ENCODE peak calls at places on chromosomes 16 and 17, in five cellular contexts. One of them, this sample, is unnamed.

GRCh38 chr17:70313031-70313430 is 143.7 kb downstream of the KCNJ2 start:
- DNase-seq in body of pancreas: no peak
- DNase-seq in stomach: no peak
- DNase-seq in right lobe of liver: no peak
- DNase-seq in heart right ventricle: no peak
- DNase-seq in this sample: no peak

GRCh38 chr17:83203472-83204221 is 124.2 kb downstream of the METRNL start:
- DNase-seq in body of pancreas: peak
- DNase-seq in stomach: peak
- DNase-seq in heart right ventricle: no peak
- DNase-seq in right lobe of liver: peak
- DNase-seq in this sample: peak

GRCh38 chr17:5282639-5283217 is 644 bp downstream of the RABEP1 start:
- DNase-seq in heart right ventricle: peak
- DNase-seq in body of pancreas: peak
- DNase-seq in right lobe of liver: peak
- DNase-seq in stomach: no peak
- DNase-seq in this sample: peak

GRCh38 chr16:72221216-72221995 is 49.5 kb upstream of the PMFBP1 start:
- DNase-seq in body of pancreas: no peak
- DNase-seq in right lobe of liver: no peak
- DNase-seq in stomach: no peak
- DNase-seq in heart right ventricle: no peak
- DNase-seq in this sample: no peak

GRCh38 chr17:18184143-18185007 is 747 bp downstream of the ALKBH5 start:
- DNase-seq in body of pancreas: peak
- DNase-seq in right lobe of liver: peak
- DNase-seq in stomach: peak
- DNase-seq in heart right ventricle: peak
- DNase-seq in this sample: peak

GRCh38 chr17:69450857-69451410 is 36.4 kb downstream of the MAP2K6 start:
- DNase-seq in heart right ventricle: no peak
- DNase-seq in stomach: no peak
- DNase-seq in right lobe of liver: no peak
- DNase-seq in body of pancreas: no peak
- DNase-seq in this sample: no peak

GRCh38 chr16:19182487-19182886 is 14.4 kb downstream of the SYT17 start:
- DNase-seq in body of pancreas: no peak
- DNase-seq in stomach: no peak
- DNase-seq in right lobe of liver: no peak
- DNase-seq in heart right ventricle: no peak
- DNase-seq in this sample: no peak

GRCh38 chr17:77607606-77608005 is 350.9 kb upstream of the TNRC6C start:
- DNase-seq in heart right ventricle: no peak
- DNase-seq in stomach: no peak
- DNase-seq in right lobe of liver: no peak
- DNase-seq in body of pancreas: no peak
- DNase-seq in this sample: peak

GRCh38 chr17:8740486-8740885 is 4.2 kb downstream of the CCDC42 start:
- DNase-seq in right lobe of liver: no peak
- DNase-seq in stomach: no peak
- DNase-seq in heart right ventricle: no peak
- DNase-seq in body of pancreas: no peak
- DNase-seq in this sample: no peak

DNA sequence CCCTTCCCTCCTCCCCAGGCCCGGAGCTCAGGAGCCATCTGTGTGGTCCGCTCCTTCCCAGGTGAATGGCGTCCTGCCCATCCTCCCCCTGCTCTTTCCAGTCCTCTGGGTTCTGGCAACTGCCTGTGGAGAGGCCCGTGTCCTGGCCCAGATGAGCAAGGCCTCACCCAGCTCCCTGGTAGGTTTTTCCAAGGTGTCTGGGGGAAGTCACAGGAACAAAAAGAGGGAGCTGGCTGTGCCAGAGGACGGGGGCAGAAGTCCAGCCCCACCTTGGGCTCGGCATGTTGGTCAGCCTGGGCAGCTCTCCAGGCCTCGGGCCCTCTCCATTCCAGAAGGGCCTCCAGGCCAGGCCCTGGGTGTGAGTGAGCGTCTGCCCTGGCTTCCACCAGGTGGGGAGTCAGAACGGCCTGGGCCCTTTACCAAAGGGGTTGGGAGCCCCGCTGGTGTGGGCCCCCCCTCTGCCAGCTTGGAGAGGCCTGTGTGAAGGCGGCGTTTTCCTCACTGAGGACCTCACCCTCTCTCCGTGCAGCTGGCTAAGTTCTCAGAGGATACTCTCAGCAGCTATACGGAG is 25.1 kb downstream of the CASKIN2 start:
- DNase-seq in stomach: peak
- DNase-seq in right lobe of liver: peak
- DNase-seq in body of pancreas: peak
- DNase-seq in heart right ventricle: no peak
- DNase-seq in this sample: no peak
- H3K27ac ChIP-seq in stomach: peak
- H3K27ac ChIP-seq in right lobe of liver: no peak
- H3K27ac ChIP-seq in body of pancreas: peak
- H3K27ac ChIP-seq in heart right ventricle: peak
- H3K27ac ChIP-seq in this sample: peak

GRCh38 chr17:32588982-32589381 is 102.2 kb downstream of the CDK5R1 start:
- DNase-seq in heart right ventricle: no peak
- DNase-seq in body of pancreas: no peak
- DNase-seq in right lobe of liver: no peak
- DNase-seq in stomach: no peak
- DNase-seq in this sample: no peak
- TF ChIP-seq CTCF in heart right ventricle: no peak
- TF ChIP-seq CTCF in body of pancreas: no peak
- TF ChIP-seq CTCF in right lobe of liver: peak
- TF ChIP-seq CTCF in stomach: no peak
- TF ChIP-seq CTCF in this sample: no peak

GRCh38 chr16:65117701-65118448 is 4.0 kb downstream of the CDH11 start:
- DNase-seq in body of pancreas: peak
- DNase-seq in right lobe of liver: peak
- DNase-seq in stomach: peak
- DNase-seq in heart right ventricle: peak
- DNase-seq in this sample: no peak

GRCh38 chr16:65119905-65120341 is 1.9 kb downstream of the CDH11 start:
- DNase-seq in heart right ventricle: no peak
- DNase-seq in stomach: no peak
- DNase-seq in right lobe of liver: no peak
- DNase-seq in body of pancreas: no peak
- DNase-seq in this sample: no peak

GRCh38 chr16:65116818-65117430 is 4.9 kb downstream of the CDH11 start:
- DNase-seq in heart right ventricle: no peak
- DNase-seq in body of pancreas: no peak
- DNase-seq in stomach: no peak
- DNase-seq in right lobe of liver: no peak
- DNase-seq in this sample: no peak

GRCh38 chr16:65120811-65121721 is 797 bp downstream of the CDH11 start:
- DNase-seq in right lobe of liver: no peak
- DNase-seq in heart right ventricle: peak
- DNase-seq in stomach: no peak
- DNase-seq in body of pancreas: no peak
- DNase-seq in this sample: peak

DNA sequence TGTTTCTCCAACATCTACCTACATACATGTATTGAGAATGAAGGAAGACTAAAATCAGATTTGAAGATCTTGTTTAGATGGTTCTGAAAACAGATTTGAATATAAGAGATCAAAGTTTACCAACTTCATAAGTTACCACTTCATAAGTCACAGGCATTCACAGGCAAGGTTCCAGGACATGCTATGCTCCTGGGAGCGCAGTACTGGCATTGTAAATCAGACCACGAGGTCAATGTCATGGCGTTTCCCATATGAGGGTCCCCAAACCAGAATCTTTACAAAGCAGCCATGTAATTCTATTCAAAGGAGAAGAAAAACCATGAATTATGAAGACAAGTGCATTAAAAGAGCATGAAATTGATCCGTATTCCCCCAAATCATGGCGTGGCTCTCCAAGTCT is 3.0 kb downstream of the CDH11 start:
- DNase-seq in heart right ventricle: no peak
- DNase-seq in right lobe of liver: no peak
- DNase-seq in stomach: no peak
- DNase-seq in body of pancreas: no peak
- DNase-seq in this sample: no peak
- H3K27ac ChIP-seq in heart right ventricle: no peak
- H3K27ac ChIP-seq in right lobe of liver: no peak
- H3K27ac ChIP-seq in stomach: no peak
- H3K27ac ChIP-seq in body of pancreas: no peak
- H3K27ac ChIP-seq in this sample: peak

GRCh38 chr16:27241658-27242057 is 26.9 kb downstream of the NSMCE1 start:
- DNase-seq in right lobe of liver: no peak
- DNase-seq in stomach: peak
- DNase-seq in heart right ventricle: no peak
- DNase-seq in body of pancreas: no peak
- DNase-seq in this sample: peak

GRCh38 chr16:27244363-27244755 is 24.2 kb downstream of the NSMCE1 start:
- DNase-seq in right lobe of liver: no peak
- DNase-seq in heart right ventricle: no peak
- DNase-seq in stomach: no peak
- DNase-seq in body of pancreas: no peak
- DNase-seq in this sample: peak

GRCh38 chr16:27243725-27244362 is 24.7 kb downstream of the NSMCE1 start:
- DNase-seq in body of pancreas: no peak
- DNase-seq in heart right ventricle: no peak
- DNase-seq in stomach: no peak
- DNase-seq in right lobe of liver: no peak
- DNase-seq in this sample: peak

GRCh38 chr16:27242398-27242797 is 26.2 kb downstream of the NSMCE1 start:
- DNase-seq in heart right ventricle: no peak
- DNase-seq in right lobe of liver: no peak
- DNase-seq in stomach: no peak
- DNase-seq in body of pancreas: no peak
- DNase-seq in this sample: no peak

GRCh38 chr16:27242868-27243590 is 25.5 kb downstream of the NSMCE1 start:
- DNase-seq in stomach: no peak
- DNase-seq in body of pancreas: no peak
- DNase-seq in heart right ventricle: no peak
- DNase-seq in right lobe of liver: no peak
- DNase-seq in this sample: peak
- TF ChIP-seq CTCF in stomach: no peak
- TF ChIP-seq CTCF in body of pancreas: no peak
- TF ChIP-seq CTCF in heart right ventricle: no peak
- TF ChIP-seq CTCF in right lobe of liver: no peak
- TF ChIP-seq CTCF in this sample: no peak

GRCh38 chr16:5333991-5334390 is 236.4 kb upstream of the EEF2KMT start:
- DNase-seq in stomach: no peak
- DNase-seq in heart right ventricle: no peak
- DNase-seq in body of pancreas: no peak
- DNase-seq in right lobe of liver: no peak
- DNase-seq in this sample: no peak

DNA sequence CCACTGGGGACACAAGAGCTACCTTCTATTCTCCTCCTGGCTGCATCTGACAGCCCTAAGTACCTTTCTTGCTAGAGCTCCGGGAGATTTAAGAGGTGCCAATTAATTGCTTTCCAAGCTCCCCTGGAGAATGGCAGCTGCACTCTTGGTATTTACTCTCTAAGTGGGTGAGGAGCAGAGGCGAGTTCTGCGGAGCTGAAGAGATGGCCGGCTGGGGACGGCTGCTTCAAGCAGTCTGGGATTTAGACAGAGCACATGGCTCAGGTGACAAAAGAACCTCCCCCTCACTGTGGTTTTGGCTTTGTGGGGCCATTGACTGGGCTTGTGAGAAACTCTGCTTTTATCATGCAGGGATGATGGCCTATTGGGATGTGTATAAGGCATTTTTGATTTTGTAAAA is 239.3 kb upstream of the EEF2KMT start:
- DNase-seq in right lobe of liver: no peak
- DNase-seq in stomach: no peak
- DNase-seq in heart right ventricle: no peak
- DNase-seq in body of pancreas: no peak
- DNase-seq in this sample: no peak
- H3K27ac ChIP-seq in right lobe of liver: no peak
- H3K27ac ChIP-seq in stomach: no peak
- H3K27ac ChIP-seq in heart right ventricle: no peak
- H3K27ac ChIP-seq in body of pancreas: no peak
- H3K27ac ChIP-seq in this sample: no peak

GRCh38 chr17:2484876-2485275 is 26.8 kb downstream of the METTL16 start:
- DNase-seq in right lobe of liver: no peak
- DNase-seq in stomach: no peak
- DNase-seq in body of pancreas: peak
- DNase-seq in heart right ventricle: no peak
- DNase-seq in this sample: no peak
- TF ChIP-seq CTCF in right lobe of liver: no peak
- TF ChIP-seq CTCF in stomach: no peak
- TF ChIP-seq CTCF in body of pancreas: no peak
- TF ChIP-seq CTCF in heart right ventricle: no peak
- TF ChIP-seq CTCF in this sample: no peak

GRCh38 chr16:30371248-30371816 is 1.0 kb upstream of the TBC1D10B start:
- DNase-seq in heart right ventricle: no peak
- DNase-seq in right lobe of liver: no peak
- DNase-seq in stomach: no peak
- DNase-seq in body of pancreas: no peak
- DNase-seq in this sample: no peak

GRCh38 chr16:30372037-30372712 is 1.9 kb upstream of the TBC1D10B start:
- DNase-seq in body of pancreas: peak
- DNase-seq in right lobe of liver: no peak
- DNase-seq in stomach: no peak
- DNase-seq in heart right ventricle: no peak
- DNase-seq in this sample: no peak

GRCh38 chr16:30374538-30374937 is at the start of gene MYL11:
- DNase-seq in body of pancreas: no peak
- DNase-seq in right lobe of liver: no peak
- DNase-seq in stomach: no peak
- DNase-seq in heart right ventricle: no peak
- DNase-seq in this sample: no peak

GRCh38 chr16:30370444-30371247 is at the start of gene TBC1D10B:
- DNase-seq in stomach: peak
- DNase-seq in body of pancreas: peak
- DNase-seq in heart right ventricle: peak
- DNase-seq in right lobe of liver: peak
- DNase-seq in this sample: peak

GRCh38 chr16:30372725-30373124 is 1.9 kb upstream of the MYL11 start:
- DNase-seq in stomach: no peak
- DNase-seq in body of pancreas: no peak
- DNase-seq in right lobe of liver: no peak
- DNase-seq in heart right ventricle: no peak
- DNase-seq in this sample: peak
- H3K27ac ChIP-seq in stomach: no peak
- H3K27ac ChIP-seq in body of pancreas: peak
- H3K27ac ChIP-seq in right lobe of liver: no peak
- H3K27ac ChIP-seq in heart right ventricle: no peak
- H3K27ac ChIP-seq in this sample: no peak

GRCh38 chr17:45318561-45319230 is 1.9 kb upstream of the MAP3K14 start:
- DNase-seq in stomach: peak
- DNase-seq in right lobe of liver: no peak
- DNase-seq in heart right ventricle: no peak
- DNase-seq in body of pancreas: no peak
- DNase-seq in this sample: no peak

GRCh38 chr17:45315583-45316270 is 1.1 kb downstream of the MAP3K14 start:
- DNase-seq in heart right ventricle: no peak
- DNase-seq in stomach: no peak
- DNase-seq in body of pancreas: no peak
- DNase-seq in right lobe of liver: no peak
- DNase-seq in this sample: no peak

GRCh38 chr17:45319239-45319703 is 2.5 kb upstream of the MAP3K14 start:
- DNase-seq in body of pancreas: no peak
- DNase-seq in heart right ventricle: no peak
- DNase-seq in stomach: no peak
- DNase-seq in right lobe of liver: no peak
- DNase-seq in this sample: no peak

GRCh38 chr17:45316271-45317112 is at the start of gene MAP3K14:
- DNase-seq in body of pancreas: peak
- DNase-seq in right lobe of liver: peak
- DNase-seq in heart right ventricle: peak
- DNase-seq in stomach: peak
- DNase-seq in this sample: peak

GRCh38 chr17:45317113-45317820 is 447 bp upstream of the MAP3K14 start:
- DNase-seq in body of pancreas: peak
- DNase-seq in heart right ventricle: peak
- DNase-seq in stomach: peak
- DNase-seq in right lobe of liver: peak
- DNase-seq in this sample: peak
- TF ChIP-seq CTCF in body of pancreas: no peak
- TF ChIP-seq CTCF in heart right ventricle: no peak
- TF ChIP-seq CTCF in stomach: no peak
- TF ChIP-seq CTCF in right lobe of liver: no peak
- TF ChIP-seq CTCF in this sample: no peak